ENCODE peak calls at places on chromosome 22, in eight cellular contexts. H is PC-3; D is left ventricle myocardium superior; O is upper lobe of right lung; J is NCI-H82; G is activated CD4-positive, alpha-beta T cell treated with anti-CD3 and anti-CD28 coated beads, Interleukin-2, amount 10 ng/mL, durations not matched to agents 7 days and 5 days; N is AG10803; M is activated naive CD4-positive, alpha-beta T cell. Q is an unnamed sample.

GRCh38 chr22:46439111-46439510 is 98.3 kb downstream of the CELSR1 start:
- DNase-seq in O (no peak), G (no peak), H (no peak), J (no peak), N (no peak), M (no peak), D (no peak), Q (no peak)

GRCh38 chr22:20401376-20402020 is 7.5 kb downstream of the ZNF74 start:
- DNase-seq in J (no peak), M (no peak), G (no peak), D (no peak), H (no peak), N (no peak), O (no peak), Q (peak)

GRCh38 chr22:28345304-28345703 is 334.3 kb downstream of the TTC28 start:
- DNase-seq in D (no peak), J (no peak), H (no peak), G (no peak), N (peak), M (no peak), O (no peak), Q (no peak)

GRCh38 chr22:17243524-17243923 is 24.3 kb upstream of the ADA2 start:
- DNase-seq in J (no peak), O (peak), G (no peak), H (peak), N (no peak), M (no peak), D (no peak), Q (no peak)

GRCh38 chr22:31526275-31526674 is 29.9 kb downstream of the SFI1 start:
- DNase-seq in O (no peak), N (no peak), D (no peak), G (no peak), M (no peak), J (peak), H (no peak), Q (no peak)

GRCh38 chr22:41830174-41830573 is 2.7 kb upstream of the SREBF2 start:
- DNase-seq in D (no peak), J (no peak), G (no peak), N (no peak), M (no peak), H (no peak), O (no peak), Q (peak)

GRCh38 chr22:46501701-46502100 is 35.7 kb downstream of the CELSR1 start:
- DNase-seq in J (no peak), H (peak), M (no peak), G (no peak), O (no peak), D (no peak), N (peak), Q (no peak)

GRCh38 chr22:30430933-30431332 is 5.4 kb downstream of the MTFP1 start:
- DNase-seq in D (no peak), N (no peak), J (peak), O (no peak), H (no peak), M (no peak), G (no peak), Q (peak)

GRCh38 chr22:22362939-22363338 is 118.4 kb downstream of the VPREB1 start:
- DNase-seq in D (no peak), G (no peak), O (no peak), N (no peak), J (no peak), M (no peak), H (no peak), Q (no peak)

GRCh38 chr22:49930596-49931412 is 12.4 kb downstream of the CRELD2 start:
- DNase-seq in J (peak), N (peak), M (no peak), H (peak), D (peak), G (peak), O (peak), Q (peak)

GRCh38 chr22:35966314-35967045 is 62.1 kb downstream of the RBFOX2 start:
- DNase-seq in J (no peak), M (no peak), H (peak), N (peak), O (no peak), G (no peak), D (no peak), Q (no peak)

GRCh38 chr22:30298005-30298701 is 8.8 kb upstream of the CASTOR1 start:
- DNase-seq in N (no peak), M (no peak), J (peak), H (peak), D (no peak), O (peak), G (no peak), Q (no peak)

GRCh38 chr22:24146791-24147353 is 34.4 kb upstream of the SUSD2 start:
- DNase-seq in H (no peak), J (peak), D (peak), N (peak), M (no peak), O (no peak), G (no peak), Q (peak)

GRCh38 chr22:20212754-20213699 is 55.1 kb downstream of the RTN4R start:
- DNase-seq in N (no peak), J (no peak), G (no peak), H (no peak), M (no peak), D (no peak), O (no peak), Q (no peak)

GRCh38 chr22:37806409-37807338 is 1.1 kb upstream of the GCAT start:
- DNase-seq in J (peak), D (no peak), G (no peak), O (no peak), N (peak), H (peak), M (no peak), Q (peak)

GRCh38 chr22:40687706-40688105 is 8.4 kb downstream of the MCHR1 start:
- DNase-seq in M (no peak), G (no peak), O (no peak), N (no peak), D (no peak), J (no peak), H (no peak), Q (no peak)

GRCh38 chr22:42991010-42991651 is 23.8 kb downstream of the PACSIN2 start:
- DNase-seq in J (no peak), M (no peak), G (no peak), D (no peak), O (no peak), H (peak), N (peak), Q (no peak)

GRCh38 chr22:37180531-37181231 is 7.4 kb downstream of the C1QTNF6 start:
- DNase-seq in H (no peak), N (no peak), J (no peak), M (no peak), D (peak), O (peak), G (no peak), Q (no peak)

GRCh38 chr22:39220897-39221850 is 23.6 kb downstream of the PDGFB start:
- DNase-seq in H (peak), D (peak), O (peak), G (no peak), M (no peak), J (no peak), N (peak), Q (peak)

GRCh38 chr22:21876486-21877176 is 9.2 kb upstream of the MAPK1 start:
- DNase-seq in J (no peak), M (no peak), N (peak), D (no peak), O (no peak), G (no peak), H (no peak), Q (no peak)

Q was measured in endodermal cell.